ENCODE peak calls at places on chromosomes 13 and 19, in nine cellular contexts. X is iris pigment epithelial cell, R is HuH-7, W is upper lobe of right lung, N is T-helper 2 cell, T is Karpas-422, J is esophagus squamous epithelium, S is AG09319, D is GM06990. C is an unnamed sample.

GRCh38 chr13:31151837-31152236 is 9.9 kb downstream of the HSPH1 start:
- DNase-seq in T (no peak), N (no peak), R (no peak), J (no peak), W (no peak), S (no peak), X (no peak), D (no peak), C (no peak)

GRCh38 chr19:55340784-55341147 is 1.1 kb downstream of the KMT5C start:
- DNase-seq in S (no peak), T (peak), R (no peak), X (no peak), D (no peak), W (no peak), N (no peak), J (no peak), C (no peak)

GRCh38 chr13:23656637-23657036 is 86.4 kb downstream of the TNFRSF19 start:
- DNase-seq in R (no peak), T (peak), S (no peak), W (no peak), N (no peak), D (peak), X (peak), J (no peak), C (no peak)

GRCh38 chr13:73090116-73090811 is 31.5 kb downstream of the KLF5 start:
- DNase-seq in N (no peak), J (no peak), W (no peak), S (peak), R (peak), X (peak), T (no peak), D (no peak), C (peak)

GRCh38 chr19:19179548-19180441 is 9.7 kb upstream of the MEF2B start:
- DNase-seq in D (no peak), R (no peak), W (no peak), N (no peak), X (peak), S (no peak), T (no peak), J (no peak), C (no peak)

GRCh38 chr19:56566904-56567273 is 379 bp upstream of the ZNF470 start:
- DNase-seq in N (peak), D (no peak), S (no peak), X (peak), W (peak), T (no peak), R (peak), J (no peak), C (peak)

GRCh38 chr19:39351537-39352037 is 9.4 kb downstream of the SAMD4B start:
- DNase-seq in R (no peak), D (peak), N (no peak), W (no peak), X (peak), J (no peak), T (peak), S (no peak), C (no peak)

GRCh38 chr19:17739121-17739875 is 12.0 kb upstream of the FCHO1 start:
- DNase-seq in J (no peak), D (peak), N (no peak), T (peak), W (no peak), R (no peak), X (no peak), S (no peak), C (no peak)

GRCh38 chr13:91112878-91113277 is 234.6 kb upstream of the MIR17HG start:
- DNase-seq in N (no peak), J (no peak), D (no peak), R (no peak), S (no peak), T (no peak), W (no peak), X (no peak), C (no peak)

GRCh38 chr13:95275322-95276118 is 25.7 kb downstream of the ABCC4 start:
- DNase-seq in D (no peak), N (no peak), S (no peak), J (no peak), W (no peak), R (no peak), T (no peak), X (no peak), C (no peak)

GRCh38 chr13:49086711-49087110 is 111.0 kb downstream of the FNDC3A start:
- DNase-seq in R (no peak), T (peak), W (no peak), D (no peak), X (peak), J (no peak), N (no peak), S (no peak), C (no peak)

GRCh38 chr13:102610296-102610895 is 13.6 kb downstream of the TPP2 start:
- DNase-seq in R (no peak), S (no peak), N (no peak), T (no peak), W (no peak), D (no peak), J (no peak), X (no peak), C (no peak)

GRCh38 chr19:46944918-46945628 is 74.6 kb upstream of the NPAS1 start:
- DNase-seq in N (no peak), D (no peak), R (peak), X (peak), W (no peak), S (peak), J (no peak), T (no peak), C (peak)

GRCh38 chr13:53126803-53127202 is 98.2 kb downstream of the OLFM4 start:
- DNase-seq in J (no peak), X (no peak), W (no peak), T (no peak), S (no peak), D (no peak), N (no peak), R (no peak), C (no peak)

GRCh38 chr13:99356216-99357089 is 49.3 kb upstream of the GPR183 start:
- DNase-seq in J (no peak), X (peak), S (peak), N (peak), D (peak), W (no peak), T (no peak), R (no peak), C (no peak)